ENCODE peak calls at places on chromosomes 1 and 21, in nine cellular contexts. Q is psoas muscle, L is left ventricle myocardium inferior, U is thoracic aorta, H is GM12865, K is HCT116, R is cardiac fibroblast, O is Calu3, I is AG04450. T is an unnamed sample.

GRCh38 chr1:174005032-174005431 is 17.1 kb downstream of the RC3H1 start:
- DNase-seq in Q (no peak), L (no peak), U (no peak), H (peak), K (no peak), R (peak), O (no peak), I (no peak), T (peak)

GRCh38 chr21:18248171-18248570 is 3.5 kb downstream of the CHODL start:
- DNase-seq in Q (no peak), L (no peak), U (no peak), H (no peak), K (no peak), R (no peak), O (no peak), I (no peak), T (no peak)

GRCh38 chr1:111563619-111564018 is 56.0 kb upstream of the RAP1A start:
- DNase-seq in Q (no peak), L (no peak), U (no peak), H (no peak), K (peak), R (peak), O (peak), I (peak), T (no peak)

GRCh38 chr1:165467706-165468105 is 22.8 kb upstream of the RXRG start:
- DNase-seq in Q (no peak), L (no peak), U (no peak), H (no peak), K (no peak), R (no peak), O (no peak), I (no peak), T (no peak)

GRCh38 chr1:225977937-225978748 is 21.0 kb downstream of the SDE2 start:
- DNase-seq in Q (no peak), L (no peak), U (no peak), H (peak), K (no peak), R (no peak), O (no peak), I (no peak), T (peak)

GRCh38 chr1:151251656-151252470 is 2.7 kb upstream of the PSMD4 start:
- DNase-seq in Q (peak), L (peak), U (peak), H (peak), K (peak), R (peak), O (peak), I (peak), T (peak)

GRCh38 chr1:61472876-61473275 is 252.1 kb downstream of the TM2D1 start:
- DNase-seq in Q (no peak), L (no peak), U (no peak), H (no peak), K (no peak), R (peak), O (no peak), I (no peak), T (no peak)

GRCh38 chr1:89943846-89944781 is 50.8 kb upstream of the ZNF326 start:
- DNase-seq in Q (no peak), L (no peak), U (no peak), H (no peak), K (no peak), R (no peak), O (no peak), I (no peak), T (no peak)

GRCh38 chr1:163006051-163006834 is 62.9 kb upstream of the RGS4 start:
- DNase-seq in Q (no peak), L (no peak), U (no peak), H (no peak), K (no peak), R (no peak), O (no peak), I (no peak), T (no peak)

GRCh38 chr1:208059328-208060017 is 148.5 kb upstream of the CD34 start:
- DNase-seq in Q (no peak), L (no peak), U (no peak), H (no peak), K (no peak), R (no peak), O (no peak), I (no peak), T (no peak)

GRCh38 chr21:45012661-45013270 is 61.6 kb upstream of the ADARB1 start:
- DNase-seq in Q (peak), L (no peak), U (no peak), H (no peak), K (peak), R (no peak), O (peak), I (no peak), T (no peak)

GRCh38 chr1:152166966-152167365 is 7.9 kb upstream of the RPTN start:
- DNase-seq in Q (no peak), L (no peak), U (no peak), H (no peak), K (no peak), R (no peak), O (no peak), I (no peak), T (no peak)

GRCh38 chr1:214289574-214290272 is 8.8 kb downstream of the SMYD2 start:
- DNase-seq in Q (no peak), L (no peak), U (no peak), H (no peak), K (no peak), R (no peak), O (no peak), I (no peak), T (no peak)

GRCh38 chr1:237390798-237391197 is 348.8 kb downstream of the RYR2 start:
- DNase-seq in Q (no peak), L (no peak), U (no peak), H (no peak), K (no peak), R (peak), O (no peak), I (no peak), T (no peak)

GRCh38 chr1:68120136-68120791 is 69.8 kb upstream of the DIRAS3 start:
- DNase-seq in Q (no peak), L (no peak), U (peak), H (peak), K (peak), R (peak), O (peak), I (peak), T (peak)

GRCh38 chr21:43866233-43866632 is 1.2 kb downstream of the AGPAT3 start:
- DNase-seq in Q (peak), L (peak), U (no peak), H (peak), K (no peak), R (peak), O (no peak), I (no peak), T (peak)

DNA sequence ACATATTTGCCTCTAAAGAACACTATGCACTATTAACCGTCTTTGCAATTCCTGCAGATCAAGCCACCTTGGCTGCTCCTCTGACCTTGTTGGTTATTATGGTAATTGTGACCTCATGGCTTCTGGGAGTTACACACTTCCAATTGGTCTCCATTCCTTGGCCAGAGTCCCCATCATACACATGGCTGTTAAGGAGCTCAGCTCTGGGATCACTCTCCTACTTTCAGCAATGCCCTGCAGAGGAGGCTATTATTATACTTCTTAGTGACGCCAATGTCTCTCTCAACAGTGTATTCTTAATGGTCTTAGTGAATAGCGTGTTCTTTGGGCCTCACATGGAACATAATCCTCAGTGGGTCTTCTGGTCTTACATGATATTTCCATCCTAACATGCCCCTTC is 10.0 kb upstream of the JAK1 start:
- DNase-seq in Q (no peak), L (no peak), U (no peak), H (no peak), K (no peak), R (no peak), O (no peak), I (no peak), T (no peak)
- TF ChIP-seq CTCF in Q (no peak), L (no peak), U (no peak), H (no peak), K (no peak), R (no peak), O (no peak), I (no peak), T (no peak)

DNA sequence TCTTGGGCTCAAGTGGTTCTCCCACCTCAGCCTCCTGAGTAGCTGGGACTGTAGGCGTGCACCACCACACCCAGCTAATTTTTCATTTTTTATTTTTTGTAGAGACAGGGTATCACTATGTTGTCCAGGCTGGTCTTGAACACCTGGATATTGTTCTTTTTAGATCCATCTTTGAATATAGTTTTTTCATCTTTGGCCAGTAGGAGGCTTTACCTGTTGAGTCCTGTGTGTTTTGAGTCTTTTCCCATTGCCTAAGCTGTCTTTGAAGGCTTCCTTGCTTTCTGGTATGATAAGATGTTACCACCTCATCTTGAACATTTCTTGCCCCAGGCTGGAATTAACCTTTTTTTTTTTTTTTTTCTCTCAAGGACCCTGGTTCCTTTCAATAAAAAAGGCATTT is 387.8 kb upstream of the RUNX1 start:
- DNase-seq in Q (no peak), L (no peak), U (no peak), H (no peak), K (peak), R (no peak), O (no peak), I (no peak), T (no peak)
- TF ChIP-seq CTCF in Q (no peak), L (no peak), U (no peak), H (no peak), K (peak), R (no peak), O (no peak), I (no peak), T (no peak)

GRCh38 chr1:119895102-119895501 is 1.2 kb downstream of the ADAM30 start:
- DNase-seq in Q (no peak), L (no peak), U (no peak), H (no peak), K (no peak), R (no peak), O (no peak), I (no peak), T (no peak)

GRCh38 chr1:119898520-119898919 is 2.2 kb upstream of the ADAM30 start:
- DNase-seq in Q (no peak), L (no peak), U (no peak), H (no peak), K (no peak), R (no peak), O (no peak), I (no peak), T (no peak)

GRCh38 chr1:119893238-119893791 is 3.0 kb downstream of the ADAM30 start:
- DNase-seq in Q (no peak), L (no peak), U (no peak), H (no peak), K (no peak), R (no peak), O (no peak), I (no peak), T (no peak)

GRCh38 chr1:119893827-119894700 is 2.3 kb downstream of the ADAM30 start:
- DNase-seq in Q (no peak), L (no peak), U (no peak), H (no peak), K (no peak), R (no peak), O (no peak), I (no peak), T (no peak)

GRCh38 chr1:119896303-119896702 is at the start of gene ADAM30:
- DNase-seq in Q (no peak), L (no peak), U (no peak), H (no peak), K (no peak), R (no peak), O (no peak), I (no peak), T (no peak)
- TF ChIP-seq CTCF in Q (no peak), L (peak), U (no peak), H (no peak), K (no peak), R (peak), O (no peak), I (no peak), T (no peak)

DNA sequence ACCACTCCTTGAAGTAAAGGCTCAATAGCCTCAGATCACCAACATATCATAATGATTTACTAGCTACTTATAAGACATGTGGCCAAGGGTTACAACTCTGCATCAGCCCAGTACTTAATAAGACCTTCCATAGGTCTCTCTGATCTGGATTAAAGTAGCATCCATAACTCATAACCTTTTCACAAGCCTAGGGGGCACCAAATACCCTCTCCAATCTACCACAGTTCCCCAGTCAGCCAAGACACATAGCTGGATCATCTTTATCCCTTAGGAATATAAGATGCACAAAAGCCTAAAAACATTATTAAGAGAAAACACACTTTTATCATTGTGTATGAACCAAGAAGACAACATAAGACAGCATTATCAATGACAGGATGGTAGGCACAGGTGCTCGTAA is 22.1 kb downstream of the SSX2IP start:
- DNase-seq in Q (no peak), L (no peak), U (no peak), H (peak), K (no peak), R (peak), O (no peak), I (no peak), T (no peak)
- TF ChIP-seq CTCF in Q (peak), L (peak), U (peak), H (peak), K (peak), R (peak), O (no peak), I (peak), T (peak)

GRCh38 chr1:22286491-22286890 is 143.6 kb upstream of the WNT4 start:
- DNase-seq in Q (no peak), L (no peak), U (no peak), H (no peak), K (no peak), R (no peak), O (no peak), I (no peak), T (no peak)
- TF ChIP-seq CTCF in Q (no peak), L (no peak), U (no peak), H (no peak), K (no peak), R (no peak), O (no peak), I (no peak), T (no peak)

GRCh38 chr1:56188855-56189254 is 390.5 kb downstream of the PLPP3 start:
- DNase-seq in Q (no peak), L (no peak), U (no peak), H (no peak), K (no peak), R (no peak), O (no peak), I (no peak), T (no peak)

GRCh38 chr1:56189454-56189853 is 389.9 kb downstream of the PLPP3 start:
- DNase-seq in Q (no peak), L (no peak), U (no peak), H (no peak), K (no peak), R (no peak), O (no peak), I (no peak), T (no peak)

GRCh38 chr1:56190975-56191768 is 388.2 kb downstream of the PLPP3 start:
- DNase-seq in Q (peak), L (no peak), U (no peak), H (no peak), K (no peak), R (peak), O (no peak), I (no peak), T (no peak)

GRCh38 chr1:56188216-56188615 is 391.1 kb downstream of the PLPP3 start:
- DNase-seq in Q (peak), L (no peak), U (no peak), H (no peak), K (no peak), R (no peak), O (no peak), I (no peak), T (no peak)

DNA sequence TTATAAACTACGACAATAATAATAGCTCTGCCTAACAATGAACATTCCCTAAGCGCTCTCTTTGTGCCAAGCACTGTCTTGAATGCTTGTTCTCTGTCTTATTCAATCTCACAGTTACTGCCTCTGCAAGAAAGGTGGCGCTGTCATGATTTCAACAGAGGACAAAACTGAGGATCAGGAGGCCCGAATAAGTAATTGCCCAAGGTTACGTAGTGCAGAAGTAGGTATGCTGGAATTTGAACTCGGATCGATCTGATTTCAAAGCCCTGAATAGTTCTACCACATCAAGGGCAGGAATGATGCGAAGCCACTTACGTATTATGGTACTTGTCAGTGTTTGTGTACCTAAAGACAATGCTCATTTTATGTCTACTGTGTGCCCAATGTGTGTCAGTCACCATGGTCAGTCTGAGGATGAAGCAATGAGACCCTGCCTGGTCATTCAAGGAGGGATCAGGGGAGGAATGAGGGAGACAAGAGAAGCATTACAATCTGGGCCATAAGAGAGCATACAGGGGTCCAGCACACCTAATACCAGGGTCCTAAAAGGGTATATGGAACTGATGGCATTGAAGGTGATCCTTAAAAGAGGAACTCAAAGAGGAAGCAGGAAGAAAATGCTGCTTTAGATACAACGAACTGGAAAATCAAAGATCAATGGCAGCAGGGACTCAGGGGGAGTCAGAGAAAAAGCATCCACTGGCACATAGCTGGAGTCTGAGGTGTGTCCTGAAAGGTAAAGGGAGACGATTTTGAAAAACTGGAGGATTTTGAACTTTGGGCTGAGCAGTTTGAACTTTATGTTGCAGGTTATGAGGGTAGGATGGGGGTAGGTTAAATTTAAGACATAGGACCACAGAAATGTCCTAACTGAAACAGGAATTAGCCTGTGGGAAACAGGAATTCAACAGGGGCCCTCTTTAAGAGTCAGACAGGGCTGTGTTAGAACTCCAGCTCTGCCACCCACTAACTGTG is 389.1 kb downstream of the PLPP3 start:
- DNase-seq in Q (no peak), L (no peak), U (no peak), H (no peak), K (peak), R (no peak), O (peak), I (no peak), T (no peak)
- TF ChIP-seq CTCF in Q (peak), L (peak), U (no peak), H (no peak), K (peak), R (no peak), O (no peak), I (peak), T (no peak)